ENCODE peak calls at places on chromosomes 3 and 15, in nine cellular contexts. A is non-pigmented ciliary epithelial cell; K is stimulated activated CD8-positive, alpha-beta memory T cell treated with anti-CD3 and anti-CD28 coated beads, Interleukin-2, amount 100 ng/mL, for 48 hours; Y is NCI-H2081; M is T47D; R is BJ; W is NCI-H1417; S is RWPE1; Q is SW480. G is an unnamed sample.

GRCh38 chr3:88151358-88151757 is 1.6 kb downstream of the C3orf38 start:
- DNase-seq in A (no peak), K (no peak), Y (no peak), M (no peak), R (no peak), W (no peak), S (no peak), Q (no peak), G (no peak)

GRCh38 chr3:170703121-170703588 is 117.3 kb upstream of the SLC7A14 start:
- DNase-seq in A (peak), K (no peak), Y (no peak), M (no peak), R (peak), W (no peak), S (peak), Q (no peak), G (peak)

GRCh38 chr3:42502429-42503250 is at the start of gene VIPR1:
- DNase-seq in A (no peak), K (peak), Y (peak), M (peak), R (no peak), W (peak), S (peak), Q (peak), G (no peak)

GRCh38 chr15:41281236-41281635 is 50.2 kb downstream of the CHP1 start:
- DNase-seq in A (peak), K (no peak), Y (no peak), M (no peak), R (peak), W (no peak), S (peak), Q (peak), G (peak)

GRCh38 chr3:101890716-101891115 is 41.4 kb downstream of the NFKBIZ start:
- DNase-seq in A (peak), K (no peak), Y (no peak), M (no peak), R (peak), W (no peak), S (no peak), Q (no peak), G (peak)

GRCh38 chr3:48504051-48504946 is at the start of gene SHISA5:
- DNase-seq in A (no peak), K (peak), Y (no peak), M (peak), R (no peak), W (no peak), S (no peak), Q (no peak), G (peak)

GRCh38 chr15:59242649-59243048 is 36.0 kb downstream of the LDHAL6B start:
- DNase-seq in A (no peak), K (no peak), Y (no peak), M (no peak), R (no peak), W (no peak), S (no peak), Q (no peak), G (peak)

GRCh38 chr3:134366928-134367352 is 7.3 kb downstream of the AMOTL2 start:
- DNase-seq in A (no peak), K (no peak), Y (no peak), M (no peak), R (no peak), W (no peak), S (no peak), Q (no peak), G (peak)

GRCh38 chr15:96352594-96353377 is 22.3 kb downstream of the NR2F2 start:
- DNase-seq in A (no peak), K (no peak), Y (no peak), M (no peak), R (no peak), W (no peak), S (no peak), Q (no peak), G (no peak)

GRCh38 chr3:128456776-128457715 is 9.6 kb downstream of the DNAJB8 start:
- DNase-seq in A (no peak), K (no peak), Y (no peak), M (no peak), R (no peak), W (no peak), S (no peak), Q (no peak), G (no peak)

GRCh38 chr3:183300996-183301562 is 48.0 kb downstream of the B3GNT5 start:
- DNase-seq in A (no peak), K (no peak), Y (no peak), M (no peak), R (no peak), W (no peak), S (no peak), Q (no peak), G (peak)

GRCh38 chr3:101976473-101976872 is 127.2 kb downstream of the NFKBIZ start:
- DNase-seq in A (no peak), K (no peak), Y (no peak), M (no peak), R (no peak), W (no peak), S (no peak), Q (no peak), G (no peak)

GRCh38 chr3:36525115-36525711 is 144.9 kb downstream of the STAC start:
- DNase-seq in A (no peak), K (no peak), Y (no peak), M (no peak), R (peak), W (no peak), S (peak), Q (no peak), G (peak)

GRCh38 chr3:151379083-151379734 is 5.3 kb downstream of the P2RY12 start:
- DNase-seq in A (no peak), K (no peak), Y (peak), M (no peak), R (no peak), W (no peak), S (peak), Q (no peak), G (peak)

GRCh38 chr3:71160800-71161546 is 422.6 kb downstream of the FOXP1 start:
- DNase-seq in A (peak), K (no peak), Y (peak), M (no peak), R (no peak), W (peak), S (no peak), Q (peak), G (peak)

GRCh38 chr15:79015416-79015815 is 70.6 kb upstream of the CTSH start:
- DNase-seq in A (no peak), K (no peak), Y (no peak), M (no peak), R (no peak), W (no peak), S (no peak), Q (no peak), G (no peak)

GRCh38 chr15:67937153-67937761 is 97.4 kb upstream of the RNU6-1 start:
- DNase-seq in A (no peak), K (no peak), Y (no peak), M (no peak), R (no peak), W (no peak), S (peak), Q (no peak), G (no peak)

GRCh38 chr15:33215941-33216872 is 21.7 kb upstream of the FMN1 start:
- DNase-seq in A (no peak), K (no peak), Y (peak), M (peak), R (no peak), W (peak), S (peak), Q (peak), G (no peak)

GRCh38 chr3:193573403-193573802 is 18.7 kb upstream of the ATP13A4 start:
- DNase-seq in A (no peak), K (no peak), Y (no peak), M (no peak), R (no peak), W (no peak), S (no peak), Q (no peak), G (no peak)

G was measured in HT1080.